ENCODE peak calls at places on chromosomes 13 and 19, in four cellular contexts. J, Z, N and X are unnamed samples.

GRCh38 chr19:29098863-29099481 is 114.0 kb downstream of the UQCRFS1 start:
- DNase-seq in J (no peak), Z (no peak), N (no peak), X (no peak)

GRCh38 chr13:34012354-34012753 is 194.4 kb downstream of the RFC3 start:
- DNase-seq in J (no peak), Z (no peak), N (no peak), X (no peak)

GRCh38 chr13:25846227-25846984 is 205.4 kb downstream of the SHISA2 start:
- DNase-seq in J (no peak), Z (no peak), N (no peak), X (no peak)

GRCh38 chr13:28558126-28558525 is 63.2 kb upstream of the FLT1 start:
- DNase-seq in J (no peak), Z (no peak), N (no peak), X (no peak)

GRCh38 chr13:46797468-46798237 is 692 bp upstream of the ESD start:
- DNase-seq in J (no peak), Z (no peak), N (peak), X (no peak)

GRCh38 chr19:34324320-34324719 is 40.7 kb upstream of the GPI start:
- DNase-seq in J (no peak), Z (no peak), N (no peak), X (no peak)

GRCh38 chr19:50042363-50043024 is 16.7 kb downstream of the ZNF473 start:
- DNase-seq in J (no peak), Z (no peak), N (no peak), X (no peak)

GRCh38 chr19:14496849-14497346 is 971 bp upstream of the GIPC1 start:
- DNase-seq in J (no peak), Z (no peak), N (no peak), X (no peak)

GRCh38 chr19:45380107-45380506 is 9.7 kb upstream of the ERCC2 start:
- DNase-seq in J (no peak), Z (no peak), N (no peak), X (no peak)

GRCh38 chr13:99087954-99088491 is 110.2 kb upstream of the DOCK9 start:
- DNase-seq in J (no peak), Z (no peak), N (no peak), X (no peak)

GRCh38 chr19:28633223-28634030 is 579.5 kb downstream of the UQCRFS1 start:
- DNase-seq in J (peak), Z (peak), N (no peak), X (no peak)

GRCh38 chr19:13122275-13122878 is 4.3 kb downstream of the NACC1 start:
- DNase-seq in J (no peak), Z (no peak), N (no peak), X (no peak)

GRCh38 chr13:32228330-32229041 is 86.7 kb downstream of the ZAR1L start:
- DNase-seq in J (no peak), Z (no peak), N (no peak), X (no peak)

GRCh38 chr13:101919541-101920306 is 467.2 kb downstream of the ITGBL1 start:
- DNase-seq in J (no peak), Z (no peak), N (no peak), X (no peak)

GRCh38 chr13:40562975-40563349 is 103.5 kb downstream of the FOXO1 start:
- DNase-seq in J (no peak), Z (no peak), N (no peak), X (no peak)

GRCh38 chr13:109785141-109785891 is 1.1 kb downstream of the IRS2 start:
- DNase-seq in J (no peak), Z (no peak), N (no peak), X (no peak)

GRCh38 chr19:30332445-30333234 is 39.5 kb upstream of the ZNF536 start:
- DNase-seq in J (no peak), Z (no peak), N (no peak), X (no peak)
- TF ChIP-seq FOXK2 in J (no peak), Z (no peak), N (no peak), X (no peak)

GRCh38 chr13:36029171-36029570 is 102.0 kb downstream of the DCLK1 start:
- DNase-seq in J (peak), Z (no peak), N (no peak), X (no peak)
- TF ChIP-seq FOXK2 in J (no peak), Z (no peak), N (no peak), X (no peak)

DNA sequence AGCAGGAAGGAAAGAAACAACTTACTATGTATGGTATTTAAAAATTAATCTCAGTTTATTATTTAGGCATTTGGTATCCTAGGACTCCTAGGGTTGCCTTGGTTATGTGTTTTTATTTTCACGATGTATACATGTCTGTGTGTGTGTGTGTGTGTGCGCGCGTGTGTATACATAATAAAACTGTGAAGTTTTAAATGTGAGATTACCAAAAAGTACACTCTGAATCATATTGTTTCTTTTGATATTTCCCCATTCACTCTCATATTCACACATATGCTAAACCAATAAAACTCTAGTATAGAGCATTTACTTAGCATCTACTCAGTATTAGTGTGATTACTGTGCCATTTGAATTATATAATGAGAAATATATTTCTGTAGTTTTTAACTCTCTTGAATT is 30.8 kb upstream of the NDFIP2 start:
- DNase-seq in J (no peak), Z (no peak), N (no peak), X (no peak)
- TF ChIP-seq FOXK2 in J (no peak), Z (no peak), N (no peak), X (no peak)

GRCh38 chr13:72023895-72024294 is 156.9 kb upstream of the DACH1 start:
- DNase-seq in J (no peak), Z (no peak), N (no peak), X (no peak)

GRCh38 chr13:72029981-72030380 is 163.0 kb upstream of the DACH1 start:
- DNase-seq in J (no peak), Z (no peak), N (no peak), X (no peak)

DNA sequence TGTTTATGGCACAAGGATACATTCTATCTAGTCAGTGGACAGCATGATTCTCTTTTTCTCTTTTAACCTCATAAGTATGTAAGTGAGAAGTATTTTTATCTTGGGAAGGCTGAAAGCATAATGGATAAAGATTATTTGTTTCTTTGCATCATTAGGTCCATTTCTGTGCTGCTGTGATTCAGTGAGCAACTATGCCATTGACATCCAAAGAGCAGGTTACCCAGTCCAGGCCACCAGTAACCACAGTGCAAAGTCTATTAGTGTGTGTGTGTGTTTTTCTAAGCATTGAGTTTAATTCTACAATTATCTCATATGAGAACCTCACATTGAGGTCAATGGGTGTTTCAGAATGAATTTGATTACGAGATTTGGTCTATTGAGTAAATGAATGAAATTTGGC is 158.8 kb upstream of the DACH1 start:
- DNase-seq in J (no peak), Z (no peak), N (no peak), X (no peak)
- TF ChIP-seq FOXK2 in J (no peak), Z (no peak), N (no peak), X (no peak)

DNA sequence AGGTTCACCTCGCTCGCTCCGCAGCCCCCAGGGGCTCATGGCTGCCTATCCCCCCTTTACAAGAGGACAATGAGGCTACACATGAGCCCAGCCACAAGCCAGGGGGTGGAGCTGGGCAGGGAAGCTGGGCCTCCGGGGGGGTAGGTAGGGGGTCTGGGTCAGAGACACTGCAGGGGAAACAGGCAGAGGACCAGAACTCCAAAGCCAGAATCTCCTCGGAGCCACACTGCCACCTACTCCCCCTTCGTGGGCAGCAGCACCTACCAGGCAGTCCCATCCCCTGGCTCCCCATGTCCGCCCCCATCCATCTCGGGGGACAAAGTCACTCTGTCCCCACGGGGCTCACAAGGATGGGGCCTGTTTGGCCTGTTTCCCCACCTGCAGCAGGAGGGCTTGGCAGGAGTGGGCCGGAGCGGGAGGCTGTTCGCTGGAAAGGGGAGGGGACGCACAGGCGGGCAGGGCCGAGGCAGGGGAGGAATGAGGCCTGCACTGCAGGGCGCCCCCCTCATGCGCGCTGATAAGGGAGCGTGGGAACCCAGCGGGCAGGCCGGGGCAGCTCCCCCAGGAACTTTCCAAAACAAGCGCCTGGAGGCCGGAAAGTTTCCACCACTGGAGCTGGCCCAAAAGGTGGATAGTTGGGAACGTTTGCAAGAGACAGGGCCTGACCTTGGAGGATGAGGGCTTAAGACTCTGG is 545 bp upstream of the ISYNA1 start:
- DNase-seq in J (peak), Z (peak), N (peak), X (no peak)
- TF ChIP-seq FOXK2 in J (no peak), Z (no peak), N (no peak), X (no peak)